ENCODE peak calls at places on chromosomes 4 and X, in ten cellular contexts. B, S, R, Q, U, K, T, W, Y and V are unnamed samples.

GRCh38 chr4:89000392-89000791 is 56.6 kb downstream of the FAM13A start:
- DNase-seq in R (no peak), K (no peak), U (no peak), W (no peak), Y (no peak), T (no peak), S (no peak), Q (no peak), B (no peak), V (no peak)

GRCh38 chrX:13398073-13398823 is 78.4 kb upstream of the ATXN3L start:
- DNase-seq in Q (peak; percentile 95), Y (peak; percentile 35), S (peak; percentile 99), R (no peak), B (peak; percentile 100), W (no peak), U (no peak), K (no peak), T (no peak), V (no peak)

GRCh38 chr4:122827899-122828601 is 1.4 kb downstream of the FGF2 start:
- DNase-seq in T (no peak), K (no peak), S (peak; percentile 65), B (peak; percentile 64), W (peak; percentile 60), R (no peak), U (peak; percentile 80), Y (peak; percentile 77), Q (peak; percentile 71), V (peak; percentile 57)

GRCh38 chr4:25021206-25021605 is 9.5 kb downstream of the LGI2 start:
- DNase-seq in K (no peak), U (no peak), Q (no peak), T (no peak), R (no peak), B (no peak), S (no peak), W (no peak), Y (no peak), V (no peak)

GRCh38 chr4:8835521-8836365 is 35.9 kb downstream of the HMX1 start:
- DNase-seq in B (no peak), Q (no peak), U (no peak), S (no peak), Y (no peak), R (no peak), W (peak; percentile 20), T (no peak), K (no peak), V (no peak)

GRCh38 chr4:88969271-88969670 is 87.7 kb downstream of the FAM13A start:
- DNase-seq in S (no peak), Q (no peak), R (no peak), K (no peak), B (no peak), U (no peak), W (no peak), Y (no peak), T (no peak), V (no peak)

GRCh38 chr4:54439831-54440243 is 210.7 kb downstream of the PDGFRA start:
- DNase-seq in Y (no peak), Q (peak; percentile 32), U (no peak), R (no peak), W (peak; percentile 65), B (peak; percentile 48), K (no peak), S (no peak), T (peak; percentile 17), V (no peak)

GRCh38 chr4:73901031-73901430 is 31.8 kb downstream of the CXCL1 start:
- DNase-seq in T (no peak), W (no peak), K (no peak), U (no peak), Y (no peak), R (no peak), S (no peak), B (peak; percentile 94), Q (no peak), V (no peak)

GRCh38 chr4:16457944-16458343 is 231.7 kb upstream of the TAPT1 start:
- DNase-seq in R (no peak), B (peak; percentile 50), Y (no peak), T (no peak), S (no peak), K (no peak), W (no peak), Q (no peak), U (no peak), V (no peak)

GRCh38 chrX:54808109-54808604 is 612 bp downstream of the MAGED2 start:
- DNase-seq in Q (peak; percentile 58), K (no peak), B (peak; percentile 22), T (peak; percentile 76), W (peak; percentile 76), Y (peak; percentile 52), S (peak; percentile 32), U (no peak), R (peak; percentile 21), V (peak; percentile 36)

GRCh38 chr4:96983830-96984229 is 1143.9 kb downstream of the PDHA2 start:
- DNase-seq in R (no peak), B (no peak), Q (peak; percentile 5), S (no peak), U (no peak), Y (no peak), W (no peak), K (no peak), T (no peak), V (no peak)

DNA sequence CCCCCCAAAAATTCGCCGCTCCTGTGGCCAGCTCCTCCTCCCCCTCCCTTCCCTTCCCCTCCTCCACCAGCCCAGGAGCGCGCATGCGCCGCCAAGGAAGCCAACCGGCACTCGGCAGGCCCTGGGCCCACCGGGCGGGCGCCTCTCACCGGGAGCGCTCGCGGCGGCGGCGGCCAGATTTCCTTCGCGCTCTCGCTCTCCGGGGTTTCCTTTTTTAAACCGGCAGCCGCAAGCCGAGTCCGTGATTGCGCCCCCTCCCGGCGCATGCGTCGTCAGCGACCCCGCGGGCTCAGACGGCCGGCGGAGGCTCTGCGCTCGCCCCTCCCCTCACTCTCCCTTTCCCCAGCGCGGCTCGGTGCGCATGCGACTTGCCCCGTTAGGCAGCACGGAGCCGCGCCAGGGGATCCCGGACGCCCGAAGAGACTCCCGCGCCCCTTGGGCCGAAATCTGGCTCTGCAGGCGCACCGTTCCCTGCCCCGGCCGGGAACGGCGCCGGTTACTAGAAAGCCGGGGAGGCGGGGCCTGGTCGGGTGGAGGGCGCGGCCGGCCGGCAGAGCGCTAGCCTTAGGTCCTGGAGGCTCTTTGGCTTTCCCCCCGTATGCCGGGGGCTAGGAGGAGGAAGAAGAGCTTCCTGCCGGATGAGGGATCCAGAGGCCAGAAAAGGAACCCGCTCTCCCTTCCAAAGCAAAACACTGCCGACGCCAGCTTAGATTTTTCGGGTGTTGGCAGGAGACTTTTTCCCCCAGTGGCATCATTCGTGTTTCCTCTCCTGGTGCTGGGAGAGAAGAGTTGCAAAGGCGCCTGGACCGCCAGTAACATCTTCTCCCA is at the start of gene CLOCK:
- DNase-seq in U (no peak), R (peak; percentile 79), S (peak; percentile 88), Q (peak; percentile 89), Y (peak; percentile 75), T (peak; percentile 89), W (peak; percentile 93), K (peak; percentile 96), B (peak; percentile 72), V (peak; percentile 84)
- H3K4me1 ChIP-seq in U (no peaks in the 10 kb centered on the region), R (peaks cover 10% of the 10 kb centered on the region), S (peaks cover 23% of the 10 kb centered on the region), Q (peaks cover 11% of the 10 kb centered on the region), Y (no peaks in the 10 kb centered on the region), T (peaks cover 46% of the 10 kb centered on the region), W (peaks cover 10% of the 10 kb centered on the region), K (peaks cover 18% of the 10 kb centered on the region), B (peaks cover 27% of the 10 kb centered on the region), V (peaks cover 24% of the 10 kb centered on the region)

DNA sequence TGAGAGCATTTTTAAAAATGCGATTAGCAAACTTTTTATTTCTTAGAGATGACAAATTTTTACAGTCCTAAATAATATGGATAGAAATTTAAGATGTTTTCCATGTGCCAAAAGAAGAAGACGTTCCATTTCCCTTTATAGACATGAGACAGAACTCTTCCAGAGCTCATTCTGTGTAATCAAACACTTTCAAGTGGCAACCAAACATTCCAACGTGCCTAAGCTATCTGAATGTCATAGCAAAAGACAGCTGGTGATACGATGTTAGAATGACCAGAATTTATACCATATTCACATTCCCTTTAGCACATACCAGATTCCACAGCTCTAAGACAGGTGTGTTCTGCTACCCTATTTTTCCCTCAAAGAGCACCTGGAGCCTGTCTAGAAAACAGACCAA is 133.2 kb downstream of the ENOX2 start:
- DNase-seq in K (no peak), B (no peak), T (no peak), W (no peak), Y (no peak), R (no peak), Q (no peak), U (no peak), S (no peak), V (no peak)
- H3K4me3 ChIP-seq in K (no peak overlapping the region), B (no peak overlapping the region), T (no peak overlapping the region), W (no peak overlapping the region), Y (no peak overlapping the region), R (no peak overlapping the region), Q (no peak overlapping the region), U (no peak overlapping the region), S (no peak overlapping the region), V (no peak overlapping the region)

DNA sequence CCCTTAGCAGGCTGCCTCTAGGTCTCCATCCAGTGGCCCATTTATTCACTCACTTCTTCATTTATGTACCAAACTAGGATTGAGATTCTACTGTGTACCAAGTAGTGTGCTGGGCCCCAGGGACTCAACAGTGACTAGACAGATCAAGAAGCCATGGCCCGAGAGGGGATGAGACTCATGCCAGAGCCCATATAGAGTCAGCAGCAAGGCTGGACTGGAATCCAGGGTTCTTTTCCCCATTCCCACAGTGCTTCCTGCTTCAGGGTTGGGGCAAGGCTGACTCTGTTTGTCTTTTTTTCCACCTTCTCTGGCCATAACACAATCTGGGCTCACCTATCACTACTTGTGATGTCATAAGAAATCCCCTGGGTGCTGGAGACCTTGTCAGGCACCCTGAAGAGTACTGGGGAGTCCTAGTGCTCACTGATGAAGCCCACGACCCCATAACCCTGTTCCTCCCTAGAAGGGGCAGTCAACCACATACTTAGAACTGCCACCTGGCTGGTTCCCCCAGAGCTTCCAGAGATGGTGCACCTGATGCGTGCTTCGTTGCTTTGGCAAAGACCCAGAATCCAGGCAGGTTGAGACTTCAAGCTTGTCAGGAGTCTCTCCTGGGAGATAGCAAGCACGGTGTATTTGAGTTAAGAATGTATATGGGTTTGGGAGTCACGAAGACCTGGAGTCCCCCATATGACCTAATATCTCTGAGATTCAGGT is 6.2 kb downstream of the RTL5 start:
- DNase-seq in Q (peak; percentile 10), S (no peak), K (no peak), T (no peak), W (no peak), R (no peak), Y (no peak), U (no peak), B (no peak), V (no peak)
- H3K4me1 ChIP-seq in Q (peaks cover 60% of the 10 kb centered on the region), S (peaks cover 15% of the 10 kb centered on the region), K (peaks cover 98% of the 10 kb centered on the region), T (peaks cover 63% of the 10 kb centered on the region), W (peaks cover 87% of the 10 kb centered on the region), R (peaks cover 38% of the 10 kb centered on the region), Y (peaks cover 17% of the 10 kb centered on the region), U (peaks cover 2% of the 10 kb centered on the region), B (peaks cover 38% of the 10 kb centered on the region), V (peaks cover 12% of the 10 kb centered on the region)

DNA sequence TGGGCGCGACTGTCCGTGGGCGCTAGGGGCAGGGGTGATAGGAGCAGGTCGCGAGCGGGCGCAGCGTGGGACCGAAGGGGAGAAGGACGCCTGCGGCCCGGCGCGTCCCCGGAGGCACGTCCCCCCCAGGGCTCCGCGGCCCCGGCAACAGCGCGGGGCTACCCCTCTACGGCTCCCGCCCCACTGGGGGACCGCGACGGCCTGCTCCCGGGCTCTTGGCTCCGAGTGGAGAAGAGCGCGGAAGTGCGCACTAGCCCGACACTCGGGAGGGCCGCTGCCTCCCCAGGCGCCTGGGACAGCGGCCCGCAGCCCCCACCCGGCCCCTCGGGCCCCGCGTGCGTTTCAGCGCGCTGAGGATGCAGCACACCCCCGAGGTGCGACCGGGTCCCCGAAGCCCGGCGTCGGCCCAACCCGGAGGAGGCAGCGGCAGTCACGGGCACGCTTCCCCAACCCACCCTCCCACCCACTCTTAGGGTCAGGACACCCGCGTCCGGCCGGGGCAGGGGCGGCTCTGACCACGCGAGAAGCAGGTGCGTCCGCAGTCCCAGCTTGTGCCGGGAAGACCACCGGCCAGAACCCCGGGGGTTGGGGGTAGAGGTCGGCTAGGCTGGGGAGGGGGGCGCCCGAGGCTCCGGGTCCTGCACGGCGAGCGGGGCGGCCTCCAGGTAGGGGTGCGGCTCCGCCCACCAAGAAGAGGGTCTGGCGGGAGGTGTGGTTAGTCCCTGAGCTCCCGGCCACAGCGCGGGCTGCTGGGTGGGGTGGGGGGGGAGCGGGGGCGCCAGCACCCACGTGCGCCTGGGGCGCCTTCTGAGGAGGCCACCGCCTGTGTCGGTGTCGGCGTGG is 18.5 kb upstream of the NAT8L start:
- DNase-seq in B (no peak), U (no peak), Q (no peak), Y (no peak), W (peak; percentile 75), S (no peak), T (no peak), R (no peak), K (peak; percentile 68), V (no peak)
- H3K4me3 ChIP-seq in B (no peak overlapping the region), U (peak overlapping the region; percentile 87), Q (peak overlapping the region; percentile 93), Y (peak overlapping the region; percentile 60), W (peak overlapping the region; percentile 78), S (peak overlapping the region; percentile 99), T (peak overlapping the region; percentile 79), R (peak overlapping the region; percentile 78), K (peak overlapping the region; percentile 65), V (no peak overlapping the region)